ENCODE peak calls at places on chromosomes 12 and 14, in four cellular contexts. One of them, this sample, is unnamed.

GRCh38 chr12:113684908-113685512 is 213.3 kb upstream of the LHX5 start:
- DNase-seq in activated CD4-positive, alpha-beta T cell treated with anti-CD3 and anti-CD28 coated beads, Interleukin-2, amount 50 U/mL, for 1 hour: no peak
- DNase-seq in IMR-90: no peak
- DNase-seq in psoas muscle: no peak
- DNase-seq in this sample: no peak

GRCh38 chr14:52328286-52328685 is 14.2 kb downstream of the PTGER2 start:
- DNase-seq in IMR-90: peak
- DNase-seq in psoas muscle: no peak
- DNase-seq in activated CD4-positive, alpha-beta T cell treated with anti-CD3 and anti-CD28 coated beads, Interleukin-2, amount 50 U/mL, for 1 hour: no peak
- DNase-seq in this sample: no peak

GRCh38 chr14:78316058-78316457 is 145.9 kb downstream of the NRXN3 start:
- DNase-seq in psoas muscle: no peak
- DNase-seq in activated CD4-positive, alpha-beta T cell treated with anti-CD3 and anti-CD28 coated beads, Interleukin-2, amount 50 U/mL, for 1 hour: no peak
- DNase-seq in IMR-90: no peak
- DNase-seq in this sample: no peak

GRCh38 chr12:49808686-49809368 is 19.4 kb downstream of the NCKAP5L start:
- DNase-seq in activated CD4-positive, alpha-beta T cell treated with anti-CD3 and anti-CD28 coated beads, Interleukin-2, amount 50 U/mL, for 1 hour: no peak
- DNase-seq in IMR-90: peak
- DNase-seq in psoas muscle: peak
- DNase-seq in this sample: no peak

GRCh38 chr12:5333096-5333495 is 98.8 kb upstream of the NTF3 start:
- DNase-seq in activated CD4-positive, alpha-beta T cell treated with anti-CD3 and anti-CD28 coated beads, Interleukin-2, amount 50 U/mL, for 1 hour: no peak
- DNase-seq in IMR-90: no peak
- DNase-seq in psoas muscle: peak
- DNase-seq in this sample: no peak

GRCh38 chr12:11758087-11758837 is 108.8 kb downstream of the ETV6 start:
- DNase-seq in IMR-90: no peak
- DNase-seq in activated CD4-positive, alpha-beta T cell treated with anti-CD3 and anti-CD28 coated beads, Interleukin-2, amount 50 U/mL, for 1 hour: no peak
- DNase-seq in psoas muscle: no peak
- DNase-seq in this sample: no peak

GRCh38 chr14:50527970-50528369 is 4.4 kb downstream of the MAP4K5 start:
- DNase-seq in psoas muscle: no peak
- DNase-seq in activated CD4-positive, alpha-beta T cell treated with anti-CD3 and anti-CD28 coated beads, Interleukin-2, amount 50 U/mL, for 1 hour: no peak
- DNase-seq in IMR-90: peak
- DNase-seq in this sample: no peak

GRCh38 chr14:102046337-102047278 is 40.2 kb downstream of the HSP90AA1 start:
- DNase-seq in psoas muscle: peak
- DNase-seq in activated CD4-positive, alpha-beta T cell treated with anti-CD3 and anti-CD28 coated beads, Interleukin-2, amount 50 U/mL, for 1 hour: no peak
- DNase-seq in IMR-90: peak
- DNase-seq in this sample: peak

GRCh38 chr14:64937821-64938193 is 4.7 kb downstream of the GPX2 start:
- DNase-seq in activated CD4-positive, alpha-beta T cell treated with anti-CD3 and anti-CD28 coated beads, Interleukin-2, amount 50 U/mL, for 1 hour: no peak
- DNase-seq in IMR-90: peak
- DNase-seq in psoas muscle: no peak
- DNase-seq in this sample: no peak

GRCh38 chr14:31578266-31578665 is 17.1 kb downstream of the NUBPL start:
- DNase-seq in IMR-90: no peak
- DNase-seq in activated CD4-positive, alpha-beta T cell treated with anti-CD3 and anti-CD28 coated beads, Interleukin-2, amount 50 U/mL, for 1 hour: no peak
- DNase-seq in psoas muscle: no peak
- DNase-seq in this sample: no peak

GRCh38 chr12:74732801-74733200 is 195.2 kb downstream of the ATXN7L3B start:
- DNase-seq in IMR-90: no peak
- DNase-seq in activated CD4-positive, alpha-beta T cell treated with anti-CD3 and anti-CD28 coated beads, Interleukin-2, amount 50 U/mL, for 1 hour: no peak
- DNase-seq in psoas muscle: no peak
- DNase-seq in this sample: no peak

GRCh38 chr14:73457935-73458218 is 469 bp downstream of the NUMB start:
- DNase-seq in IMR-90: no peak
- DNase-seq in psoas muscle: no peak
- DNase-seq in activated CD4-positive, alpha-beta T cell treated with anti-CD3 and anti-CD28 coated beads, Interleukin-2, amount 50 U/mL, for 1 hour: no peak
- DNase-seq in this sample: no peak

This sample was measured in LoVo.